ENCODE peak calls at places on chromosome 3, in four cellular contexts. H, O, C and V are unnamed samples.

GRCh38 chr3:188126271-188126670 is 27.7 kb upstream of the LPP start:
- DNase-seq in H (peak), C (peak), O (no peak), V (no peak)

GRCh38 chr3:33791477-33792166 is 6.8 kb upstream of the PDCD6IP start:
- DNase-seq in O (peak), C (no peak), H (peak), V (no peak)

GRCh38 chr3:42228796-42229195 is 37.2 kb downstream of the CCK start:
- DNase-seq in H (peak), C (no peak), O (no peak), V (no peak)

GRCh38 chr3:157152930-157153329 is 7.0 kb downstream of the CCNL1 start:
- DNase-seq in O (no peak), C (no peak), H (no peak), V (no peak)

GRCh38 chr3:99808163-99808794 is 9.4 kb upstream of the CMSS1 start:
- DNase-seq in H (peak), C (peak), O (peak), V (peak)

GRCh38 chr3:134029256-134029733 is 430 bp downstream of the SLCO2A1 start:
- DNase-seq in O (no peak), H (no peak), C (no peak), V (no peak)

GRCh38 chr3:141738636-141739363 is 702 bp downstream of the RNF7 start:
- DNase-seq in C (no peak), O (peak), H (peak), V (no peak)

GRCh38 chr3:27729748-27730611 is 7.9 kb upstream of the EOMES start:
- DNase-seq in H (no peak), O (peak), C (no peak), V (no peak)

GRCh38 chr3:127535901-127536817 is 54.4 kb downstream of the TPRA1 start:
- DNase-seq in H (no peak), C (no peak), O (no peak), V (no peak)

GRCh38 chr3:193805448-193805847 is 212.4 kb downstream of the OPA1 start:
- DNase-seq in O (no peak), C (peak), H (peak), V (no peak)

GRCh38 chr3:63344676-63345075 is 66.6 kb downstream of the SYNPR start:
- DNase-seq in C (no peak), H (no peak), O (no peak), V (no peak)

GRCh38 chr3:148582126-148582525 is 115.6 kb upstream of the AGTR1 start:
- DNase-seq in H (no peak), C (no peak), O (no peak), V (no peak)

DNA sequence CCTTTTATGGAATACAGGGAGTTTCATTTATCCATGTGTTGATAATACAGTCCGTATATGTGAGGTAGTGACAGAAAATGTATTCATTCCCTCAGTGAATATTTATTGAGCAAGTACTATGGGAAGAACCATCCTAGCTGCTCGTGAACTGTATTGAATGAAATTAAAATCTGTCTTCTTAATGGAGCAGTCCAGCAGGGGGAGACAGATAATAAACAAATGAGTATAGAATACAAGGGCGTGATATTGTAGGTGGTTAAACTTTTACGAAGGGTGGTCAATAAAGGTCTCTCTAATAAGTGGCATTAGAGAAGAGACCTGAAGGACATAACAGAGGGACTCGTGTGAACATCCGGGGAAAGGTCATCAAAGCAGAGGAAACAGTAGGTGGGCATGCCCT is 62.7 kb upstream of the OSTN start:
- DNase-seq in H (peak), C (no peak), O (no peak), V (peak)
- TF ChIP-seq CTCF in H (peak), C (peak), O (no peak), V (peak)

GRCh38 chr3:129795596-129795995 is 97.9 kb downstream of the TMCC1 start:
- DNase-seq in C (no peak), O (no peak), H (peak), V (no peak)

GRCh38 chr3:129793947-129794318 is 99.6 kb downstream of the TMCC1 start:
- DNase-seq in H (no peak), C (no peak), O (no peak), V (peak)

GRCh38 chr3:129793356-129793755 is 100.2 kb downstream of the TMCC1 start:
- DNase-seq in H (no peak), O (no peak), C (no peak), V (no peak)

GRCh38 chr3:129796146-129796545 is 97.4 kb downstream of the TMCC1 start:
- DNase-seq in O (no peak), C (no peak), H (no peak), V (no peak)

DNA sequence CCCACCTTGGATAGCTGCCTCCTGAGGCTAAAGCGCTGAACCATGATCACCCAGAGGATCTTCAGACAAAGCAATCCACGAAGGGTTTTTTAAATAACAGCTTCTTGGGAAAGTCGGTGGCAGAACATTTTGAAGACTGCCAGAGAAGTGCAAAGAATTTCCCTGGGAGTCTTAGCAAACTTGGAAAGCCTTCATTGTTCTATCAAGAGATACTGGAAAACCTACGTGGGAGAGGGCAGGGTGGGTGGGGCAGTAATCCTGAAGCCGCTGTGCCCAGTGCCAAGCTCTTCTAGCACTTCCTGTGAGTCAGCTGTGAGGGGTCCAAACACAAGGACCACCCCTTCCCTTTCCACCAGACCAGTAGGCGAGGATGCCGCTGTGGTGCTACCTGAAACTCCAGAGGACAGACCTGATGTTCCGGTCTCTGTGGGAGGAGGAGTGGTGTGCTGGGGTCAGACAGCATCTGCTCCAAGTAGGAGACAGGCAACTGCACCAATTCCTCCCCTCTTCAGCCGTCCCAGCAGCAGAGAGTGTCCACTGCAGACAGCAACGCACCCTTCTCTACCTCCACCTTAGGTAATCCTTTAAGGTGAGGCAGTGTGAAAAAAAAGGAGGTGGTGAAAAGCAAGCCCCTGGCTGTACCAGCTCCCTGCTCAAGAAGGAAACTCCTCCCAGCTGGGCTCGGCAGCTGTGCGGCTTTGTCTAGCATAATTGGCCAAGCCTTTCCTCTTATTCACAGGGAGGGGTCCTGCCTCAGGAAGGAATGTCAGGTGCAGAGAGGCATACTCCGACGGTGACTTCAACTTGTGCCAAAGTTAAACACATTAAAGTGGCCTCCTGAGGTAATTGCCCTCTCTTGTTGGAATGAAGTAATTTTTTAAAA is 99.0 kb downstream of the TMCC1 start:
- DNase-seq in C (no peak), H (no peak), O (peak), V (peak)
- TF ChIP-seq CTCF in C (no peak), H (no peak), O (no peak), V (no peak)

DNA sequence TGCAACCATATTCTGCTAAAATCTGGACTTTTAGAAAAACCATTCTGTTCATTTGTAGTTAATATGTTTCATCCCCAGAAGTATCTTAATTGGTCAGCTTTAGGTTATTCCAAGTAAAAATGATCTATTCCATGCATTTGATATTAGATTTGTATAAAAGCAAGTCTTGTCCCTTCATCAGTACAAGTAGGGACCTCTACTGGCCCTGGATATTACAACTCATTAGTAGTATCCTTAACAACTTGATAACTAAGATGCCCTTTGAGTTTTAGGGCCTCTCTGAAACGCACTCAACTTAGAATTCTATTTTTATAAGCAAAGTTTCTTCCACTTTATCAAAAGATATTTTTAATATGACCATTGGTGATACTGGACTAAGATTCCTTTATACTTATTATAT is 25.3 kb upstream of the SELENOT start:
- DNase-seq in H (no peak), O (no peak), C (no peak), V (no peak)
- TF ChIP-seq CTCF in H (peak), O (no peak), C (no peak), V (no peak)

DNA sequence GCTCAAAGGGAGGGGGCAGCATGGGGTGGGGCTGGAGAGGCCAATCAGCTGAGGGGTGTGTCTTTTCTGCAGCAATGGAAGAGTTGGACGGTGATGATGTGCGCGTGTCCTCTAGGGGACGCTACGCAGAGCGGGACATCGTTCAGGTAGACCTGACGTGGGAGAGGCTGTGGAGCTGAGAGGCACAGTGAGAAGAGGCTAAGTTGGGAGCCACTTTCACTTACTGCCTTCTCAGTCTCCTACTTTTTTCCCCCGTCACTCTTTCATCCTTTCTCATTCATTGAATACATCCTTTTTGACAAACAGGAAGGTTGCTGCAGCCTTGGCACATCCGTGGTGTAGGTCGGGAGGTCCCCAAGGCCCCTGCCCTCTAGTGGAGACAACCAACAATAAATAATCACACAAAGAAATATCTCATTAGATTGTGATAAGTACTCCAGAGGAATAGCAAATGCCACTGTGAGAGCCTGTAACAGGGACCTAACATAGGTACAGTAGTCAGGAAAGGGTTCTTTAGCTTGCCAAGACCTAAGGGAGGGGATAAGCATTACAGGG is 4.4 kb upstream of the BRPF1 start:
- DNase-seq in H (no peak), C (no peak), O (peak), V (peak)
- TF ChIP-seq CTCF in H (peak), C (peak), O (peak), V (peak)

DNA sequence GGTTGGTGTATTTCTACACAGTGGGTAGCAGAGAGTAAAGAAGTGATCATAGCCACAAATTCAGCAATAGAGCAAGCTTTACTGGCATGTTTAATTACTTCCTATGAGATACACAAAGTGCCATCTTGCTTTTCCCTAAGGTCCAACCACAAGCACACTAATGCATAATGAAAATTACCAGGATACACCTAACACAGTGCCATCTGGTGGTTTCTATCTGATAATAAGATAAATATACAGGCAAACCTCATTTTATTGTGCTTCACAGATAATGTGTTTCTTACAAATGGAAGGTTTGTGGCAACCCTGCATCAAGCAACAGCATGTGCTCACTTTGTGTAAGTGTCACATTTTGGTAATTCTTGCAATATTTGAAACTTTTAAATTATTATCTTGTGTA is 223.0 kb downstream of the NSUN3 start:
- DNase-seq in C (no peak), H (peak), O (no peak), V (no peak)
- TF ChIP-seq CTCF in C (peak), H (peak), O (no peak), V (no peak)